ENCODE peak calls at places on chromosome 13, in four cellular contexts. L, H, P and X are unnamed samples.

GRCh38 chr13:95924389-95924994 is 128.7 kb downstream of the UGGT2 start:
- DNase-seq in H (no peak), P (no peak), L (no peak), X (no peak)

GRCh38 chr13:90618133-90618532 is 729.4 kb upstream of the MIR17HG start:
- DNase-seq in H (no peak), L (no peak), P (no peak), X (no peak)

GRCh38 chr13:62280590-62280989 is 864.9 kb upstream of the PCDH20 start:
- DNase-seq in P (no peak), L (no peak), H (no peak), X (no peak)

GRCh38 chr13:46641274-46642081 is 88.5 kb downstream of the LRCH1 start:
- DNase-seq in L (no peak), H (no peak), P (peak; percentile 63), X (no peak)

GRCh38 chr13:51955281-51955771 is 55.9 kb downstream of the ATP7B start:
- DNase-seq in P (no peak), L (no peak), H (no peak), X (no peak)

GRCh38 chr13:49810825-49811526 is 18.5 kb upstream of the KPNA3 start:
- DNase-seq in L (no peak), H (no peak), P (no peak), X (no peak)

GRCh38 chr13:28528848-28529247 is 33.9 kb upstream of the FLT1 start:
- DNase-seq in L (no peak), H (no peak), P (no peak), X (no peak)

GRCh38 chr13:32911506-32911905 is 104.7 kb upstream of the KL start:
- DNase-seq in L (peak; percentile 16), H (no peak), P (no peak), X (peak; percentile 29)

GRCh38 chr13:105627270-105627669 is 908.2 kb downstream of the EFNB2 start:
- DNase-seq in P (no peak), H (no peak), L (no peak), X (no peak)

GRCh38 chr13:102197193-102197592 is 204.7 kb downstream of the FGF14 start:
- DNase-seq in P (no peak), L (peak; percentile 6), H (no peak), X (no peak)
- TF ChIP-seq CTCF in P (no peak), L (no peak), H (no peak), X (peak; percentile 16)

GRCh38 chr13:42835012-42835411 is 53.6 kb downstream of the FAM216B start:
- DNase-seq in L (no peak), P (no peak), H (no peak), X (no peak)

GRCh38 chr13:42832341-42833153 is 51.2 kb downstream of the FAM216B start:
- DNase-seq in H (no peak), L (no peak), P (no peak), X (no peak)

DNA sequence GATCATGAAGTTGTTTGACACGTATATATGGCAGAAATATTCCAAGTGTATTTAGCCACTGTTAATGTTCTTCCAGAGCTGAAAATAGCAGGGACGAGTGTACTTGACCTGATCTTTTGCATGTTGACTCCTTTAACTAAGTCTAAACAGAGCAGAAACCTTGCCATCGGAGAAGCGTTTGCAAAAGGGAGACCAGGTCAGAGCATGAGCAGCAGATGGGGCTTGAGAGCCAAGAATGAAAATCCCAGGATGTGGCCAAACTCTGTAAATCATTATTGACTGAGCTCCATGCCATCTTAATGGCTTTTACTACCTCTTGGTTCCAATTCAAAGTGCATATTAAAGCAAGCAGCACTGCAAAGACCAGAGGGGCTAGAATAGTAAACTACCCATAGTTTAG is 55.5 kb downstream of the FAM216B start:
- DNase-seq in H (no peak), L (peak; percentile 24), P (no peak), X (no peak)
- TF ChIP-seq CTCF in H (no peak), L (no peak), P (no peak), X (no peak)

DNA sequence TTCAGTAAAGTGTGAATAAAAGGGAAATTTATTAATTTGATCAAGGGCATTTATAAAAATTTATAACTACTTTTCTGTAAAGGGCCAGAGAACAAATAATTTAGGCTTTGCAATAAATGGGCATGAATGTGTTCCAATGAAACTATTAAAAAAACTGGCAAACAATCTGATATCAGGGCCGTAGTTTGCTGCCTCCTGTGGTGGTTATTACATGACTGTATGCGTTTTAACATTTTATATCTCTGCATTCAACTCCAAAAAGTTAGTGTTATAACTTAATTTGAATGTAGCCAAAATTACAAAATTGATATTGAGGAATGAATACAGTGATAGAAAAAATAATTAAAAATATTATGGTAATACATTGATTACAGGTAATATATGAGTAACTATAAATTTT is 80.5 kb upstream of the POSTN start:
- DNase-seq in H (no peak), L (no peak), P (no peak), X (no peak)
- TF ChIP-seq CTCF in H (no peak), L (no peak), P (no peak), X (no peak)

GRCh38 chr13:93227906-93228801 is 1.5 kb downstream of the GPC6 start:
- DNase-seq in L (no peak), P (peak; percentile 47), H (no peak), X (no peak)
- TF ChIP-seq CTCF in L (no peak), P (peak; percentile 11), H (no peak), X (no peak)

GRCh38 chr13:23668557-23668956 is 98.3 kb downstream of the TNFRSF19 start:
- DNase-seq in H (no peak), P (no peak), L (no peak), X (no peak)

GRCh38 chr13:23670793-23671192 is 100.6 kb downstream of the TNFRSF19 start:
- DNase-seq in H (no peak), L (no peak), P (no peak), X (no peak)

GRCh38 chr13:23671367-23671766 is 101.2 kb downstream of the TNFRSF19 start:
- DNase-seq in L (no peak), H (no peak), P (no peak), X (no peak)

GRCh38 chr13:23666576-23666975 is 96.4 kb downstream of the TNFRSF19 start:
- DNase-seq in H (no peak), P (no peak), L (no peak), X (no peak)

DNA sequence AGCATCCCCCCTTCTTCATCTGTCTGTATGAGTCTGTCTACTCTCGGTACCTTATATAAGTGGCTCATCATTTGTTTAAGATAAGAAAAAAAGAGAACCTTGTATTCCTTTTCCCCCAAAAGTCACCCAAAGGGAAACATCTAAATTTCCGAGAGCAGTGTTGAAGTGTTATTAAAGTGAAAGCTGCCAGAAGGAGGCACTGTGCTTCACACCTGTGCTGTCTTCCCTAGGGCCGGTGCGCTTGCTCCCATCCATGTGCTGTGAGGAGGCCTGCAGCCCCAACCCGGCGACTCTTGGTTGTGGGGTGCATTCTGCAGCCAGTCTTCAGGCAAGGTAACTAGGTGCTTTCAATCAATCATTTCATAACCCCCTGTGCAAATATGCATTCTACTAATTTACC is 97.5 kb downstream of the TNFRSF19 start:
- DNase-seq in H (no peak), P (no peak), L (no peak), X (no peak)
- TF ChIP-seq CTCF in H (no peak), P (no peak), L (no peak), X (no peak)

DNA sequence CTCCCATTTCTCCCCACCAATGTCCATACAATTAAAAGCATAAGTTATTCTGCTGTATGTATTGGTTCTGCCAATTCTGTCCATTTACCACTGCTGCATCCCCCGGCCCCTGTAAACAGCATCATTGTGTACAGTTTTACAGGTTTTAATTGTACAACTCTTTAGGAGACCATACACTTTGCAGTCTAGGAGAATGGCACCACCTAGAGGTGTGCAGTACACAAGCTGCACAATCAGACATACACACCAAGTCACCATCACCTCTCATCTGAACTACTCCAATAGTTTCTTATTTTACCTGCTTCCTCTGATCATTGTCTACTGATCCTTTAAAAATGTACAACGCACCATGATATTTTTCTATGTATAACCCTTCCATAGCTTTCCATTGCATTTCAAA is 855.9 kb upstream of the KLHL1 start:
- DNase-seq in P (no peak), L (peak; percentile 1), H (no peak), X (no peak)
- TF ChIP-seq CTCF in P (no peak), L (no peak), H (no peak), X (peak; percentile 15)